ENCODE peak calls at places on chromosomes 12 and 14, in nine cellular contexts. K is A549, I is endothelial cell of umbilical vein, Y is BJ, W is WERI-Rb-1, J is heart left ventricle, T is ascending aorta, M is endodermal cell, C is stomach. H is an unnamed sample.
A peak's percentile ranks its signal among the peaks of the same experiment; 100 is the strongest.

GRCh38 chr12:5441497-5442236 is 9.8 kb downstream of the NTF3 start:
- DNase-seq in K (no peak), I (no peak), Y (peak; percentile 69), W (no peak), J (no peak), T (no peak), M (peak; percentile 77), C (no peak), H (peak; percentile 50)

GRCh38 chr14:104307246-104307626 is 168.8 kb downstream of the KIF26A start:
- DNase-seq in K (no peak), I (no peak), Y (no peak), W (no peak), J (no peak), T (no peak), M (no peak), C (no peak), H (no peak)

GRCh38 chr14:36317650-36318049 is 2.8 kb downstream of the MBIP start:
- DNase-seq in K (peak; percentile 5), I (peak; percentile 16), Y (no peak), W (no peak), J (no peak), T (no peak), M (no peak), C (no peak), H (no peak)

GRCh38 chr14:97638864-97639263 is 841.7 kb downstream of the VRK1 start:
- DNase-seq in K (no peak), I (no peak), Y (no peak), W (no peak), J (no peak), T (no peak), M (no peak), C (no peak), H (no peak)

GRCh38 chr14:70358631-70359030 is 852 bp downstream of the COX16 start:
- DNase-seq in K (peak; percentile 28), I (no peak), Y (no peak), W (no peak), J (no peak), T (no peak), M (no peak), C (no peak), H (no peak)

GRCh38 chr14:35384386-35385041 is 20.0 kb downstream of the NFKBIA start:
- DNase-seq in K (no peak), I (peak; percentile 89), Y (peak; percentile 84), W (no peak), J (peak; percentile 78), T (peak; percentile 84), M (no peak), C (no peak), H (peak; percentile 96)

GRCh38 chr14:77965919-77966435 is 166.1 kb downstream of the ADCK1 start:
- DNase-seq in K (peak; percentile 14), I (peak; percentile 5), Y (no peak), W (no peak), J (no peak), T (no peak), M (peak; percentile 78), C (peak; percentile 54), H (peak; percentile 31)

GRCh38 chr14:24317141-24317927 is 6.0 kb downstream of the LTB4R start:
- DNase-seq in K (no peak), I (no peak), Y (no peak), W (no peak), J (peak; percentile 17), T (no peak), M (no peak), C (no peak), H (no peak)

GRCh38 chr12:18863769-18864500 is 126.0 kb downstream of the CAPZA3 start:
- DNase-seq in K (no peak), I (no peak), Y (no peak), W (no peak), J (no peak), T (no peak), M (no peak), C (no peak), H (no peak)

GRCh38 chr12:67515679-67516363 is 132.7 kb upstream of the DYRK2 start:
- DNase-seq in K (no peak), I (no peak), Y (no peak), W (no peak), J (no peak), T (no peak), M (peak; percentile 47), C (peak; percentile 57), H (no peak)

GRCh38 chr12:2214411-2214810 is 161.6 kb downstream of the CACNA1C start:
- DNase-seq in K (no peak), I (no peak), Y (no peak), W (no peak), J (peak; percentile 55), T (no peak), M (no peak), C (no peak), H (no peak)

GRCh38 chr14:105073720-105074600 is 8.7 kb upstream of the GPR132 start:
- DNase-seq in K (no peak), I (no peak), Y (no peak), W (no peak), J (no peak), T (peak; percentile 61), M (no peak), C (no peak), H (no peak)

GRCh38 chr12:16560273-16560672 is 45.7 kb downstream of the LMO3 start:
- DNase-seq in K (no peak), I (no peak), Y (no peak), W (no peak), J (no peak), T (no peak), M (no peak), C (no peak), H (no peak)

GRCh38 chr14:21768116-21768874 is 94.7 kb upstream of the OR4E1 start:
- DNase-seq in K (peak; percentile 7), I (peak; percentile 38), Y (no peak), W (no peak), J (no peak), T (no peak), M (peak; percentile 68), C (no peak), H (peak; percentile 8)

GRCh38 chr12:119659289-119659897 is 8.5 kb upstream of the PRKAB1 start:
- DNase-seq in K (peak; percentile 52), I (peak; percentile 42), Y (no peak), W (peak; percentile 21), J (no peak), T (no peak), M (peak; percentile 67), C (no peak), H (peak; percentile 25)

GRCh38 chr14:104863131-104863862 is 1.8 kb upstream of the CEP170B start:
- DNase-seq in K (no peak), I (no peak), Y (no peak), W (no peak), J (no peak), T (no peak), M (peak; percentile 34), C (no peak), H (no peak)

GRCh38 chr14:68939893-68940613 is 39.0 kb downstream of the ACTN1 start:
- DNase-seq in K (peak; percentile 82), I (peak; percentile 98), Y (peak; percentile 92), W (peak; percentile 92), J (peak; percentile 93), T (peak; percentile 97), M (peak; percentile 87), C (peak; percentile 48), H (peak; percentile 99)

GRCh38 chr12:77835982-77836381 is 5.3 kb downstream of the NAV3 start:
- DNase-seq in K (no peak), I (no peak), Y (no peak), W (no peak), J (no peak), T (no peak), M (no peak), C (no peak), H (no peak)

GRCh38 chr12:73863541-73863940 is 674.1 kb upstream of the ATXN7L3B start:
- DNase-seq in K (no peak), I (peak; percentile 68), Y (no peak), W (no peak), J (no peak), T (no peak), M (no peak), C (no peak), H (peak; percentile 40)

GRCh38 chr12:101855364-101855884 is 22.0 kb upstream of the DRAM1 start:
- DNase-seq in K (no peak), I (peak; percentile 63), Y (no peak), W (no peak), J (no peak), T (no peak), M (no peak), C (no peak), H (peak; percentile 9)

GRCh38 chr12:123268850-123269249 is 2.8 kb downstream of the CDK2AP1 start:
- DNase-seq in K (no peak), I (no peak), Y (no peak), W (no peak), J (no peak), T (no peak), M (peak; percentile 58), C (no peak), H (no peak)
- H3K4me3 ChIP-seq in K (no peak overlapping the region), I (peak overlapping the region; percentile 0), Y (peak overlapping the region; percentile 84), W (no peak overlapping the region), J (no peak overlapping the region), T (peak overlapping the region; percentile 79), M (peak overlapping the region; percentile 66), C (peak overlapping the region; percentile 91), H (peak overlapping the region; percentile 80)

DNA sequence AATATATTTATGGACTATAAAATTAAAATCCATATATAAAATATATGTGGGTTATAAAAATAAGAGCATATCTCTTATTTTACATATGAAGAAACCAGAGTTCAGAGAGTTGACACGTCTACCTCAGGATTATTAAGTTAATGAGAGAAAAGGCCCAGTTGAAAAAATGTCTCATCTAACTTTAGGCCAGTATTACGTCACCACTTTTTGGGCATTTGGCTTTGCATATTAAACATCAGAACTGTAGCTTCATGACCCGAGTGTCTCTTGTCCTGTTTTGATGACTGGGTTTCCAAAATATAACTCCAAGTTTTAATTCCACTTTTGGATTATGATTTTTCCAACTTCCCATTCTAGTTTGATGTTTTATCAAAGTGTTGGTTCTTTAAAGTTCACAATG is 1026.1 kb downstream of the SLC6A15 start:
- DNase-seq in K (no peak), I (no peak), Y (no peak), W (no peak), J (no peak), T (no peak), M (no peak), C (no peak), H (no peak)
- TF ChIP-seq CTCF in K (no peak), I (no peak), Y (no peak), W (no peak), J (no peak), T (no peak), M (no peak), C (no peak), H (no peak)

GRCh38 chr14:106511411-106512198 is 985.2 kb downstream of the TMEM121 start:
- DNase-seq in K (no peak), I (no peak), Y (no peak), W (no peak), J (no peak), T (no peak), M (no peak), C (no peak), H (no peak)
- H3K4me3 ChIP-seq in K (no peak overlapping the region), I (no peak overlapping the region), Y (no peak overlapping the region), W (no peak overlapping the region), J (no peak overlapping the region), T (no peak overlapping the region), M (no peak overlapping the region), C (no peak overlapping the region), H (no peak overlapping the region)

DNA sequence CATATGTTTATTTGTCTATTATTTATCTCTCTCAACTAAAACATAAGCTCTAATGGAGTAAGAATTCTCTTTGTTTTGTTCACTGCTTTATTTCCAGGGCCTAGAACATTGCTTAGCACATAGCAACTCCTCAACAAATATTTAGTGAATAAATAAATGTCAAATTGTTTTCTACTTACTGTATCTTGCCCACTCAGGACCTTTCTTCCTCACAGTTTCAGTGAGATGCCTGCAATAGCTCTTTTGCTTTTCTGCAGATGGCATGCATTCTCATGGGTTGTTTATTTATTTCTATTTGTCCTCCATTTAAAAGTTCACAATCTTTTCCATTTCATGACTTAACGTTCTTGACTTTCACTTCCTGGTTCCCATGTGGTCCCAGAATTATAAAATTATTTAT is 94.9 kb upstream of the TTC7B start:
- DNase-seq in K (no peak), I (no peak), Y (no peak), W (no peak), J (no peak), T (no peak), M (no peak), C (no peak), H (no peak)
- TF ChIP-seq CTCF in K (no peak), I (no peak), Y (no peak), W (no peak), J (no peak), T (no peak), M (no peak), C (no peak), H (no peak)

H was measured in astrocyte of the spinal cord.